ENCODE peak calls at places on chromosomes 13 and 19, in seven cellular contexts. S, O, Z, D, J, W and F are unnamed samples.

GRCh38 chr13:75129331-75129730 is 352.6 kb downstream of the TBC1D4 start:
- DNase-seq in S (no peak), O (no peak), Z (no peak), D (no peak), J (no peak), W (no peak), F (no peak)

GRCh38 chr13:100528353-100528752 is 60.2 kb downstream of the GGACT start:
- DNase-seq in S (no peak), O (no peak), Z (no peak), D (no peak), J (no peak), W (no peak), F (no peak)

GRCh38 chr19:45553464-45553863 is 31.1 kb downstream of the OPA3 start:
- DNase-seq in S (peak; percentile 44), O (no peak), Z (no peak), D (no peak), J (no peak), W (peak; percentile 78), F (no peak)

GRCh38 chr19:47158367-47158791 is 27.7 kb downstream of the SAE1 start:
- DNase-seq in S (no peak), O (no peak), Z (no peak), D (no peak), J (no peak), W (no peak), F (no peak)

GRCh38 chr19:52331757-52332156 is 4.3 kb upstream of the ZNF610 start:
- DNase-seq in S (no peak), O (no peak), Z (no peak), D (no peak), J (no peak), W (peak; percentile 57), F (no peak)

GRCh38 chr13:45623516-45624090 is 8.1 kb upstream of the ERICH6B start:
- DNase-seq in S (peak; percentile 37), O (no peak), Z (peak; percentile 16), D (peak; percentile 11), J (no peak), W (peak; percentile 48), F (peak; percentile 32)

GRCh38 chr19:22628401-22628800 is 5.7 kb upstream of the ZNF492 start:
- DNase-seq in S (no peak), O (no peak), Z (no peak), D (no peak), J (no peak), W (no peak), F (no peak)

GRCh38 chr19:8840708-8841107 is 8.5 kb downstream of the MBD3L1 start:
- DNase-seq in S (no peak), O (no peak), Z (no peak), D (no peak), J (no peak), W (no peak), F (no peak)

GRCh38 chr13:111228262-111229144 is 91.9 kb upstream of the TEX29 start:
- DNase-seq in S (no peak), O (no peak), Z (peak; percentile 34), D (no peak), J (no peak), W (peak; percentile 74), F (no peak)

GRCh38 chr13:39253774-39254173 is 215.5 kb downstream of the NHLRC3 start:
- DNase-seq in S (no peak), O (no peak), Z (peak; percentile 59), D (no peak), J (no peak), W (no peak), F (peak; percentile 90)

GRCh38 chr19:19274146-19274545 is 1.0 kb upstream of the TM6SF2 start:
- DNase-seq in S (no peak), O (no peak), Z (no peak), D (no peak), J (no peak), W (no peak), F (peak; percentile 49)

GRCh38 chr13:106151056-106151699 is 384.3 kb downstream of the EFNB2 start:
- DNase-seq in S (no peak), O (no peak), Z (peak; percentile 84), D (peak; percentile 99), J (no peak), W (peak; percentile 47), F (peak; percentile 34)

GRCh38 chr13:102325321-102325720 is 76.5 kb downstream of the FGF14 start:
- DNase-seq in S (no peak), O (no peak), Z (no peak), D (no peak), J (no peak), W (no peak), F (no peak)

GRCh38 chr13:110869805-110870706 is 44.8 kb downstream of the ANKRD10 start:
- DNase-seq in S (peak; percentile 36), O (no peak), Z (peak; percentile 100), D (peak; percentile 100), J (peak; percentile 83), W (peak; percentile 89), F (peak; percentile 95)

GRCh38 chr13:43573361-43573740 is 213.4 kb downstream of the ENOX1 start:
- DNase-seq in S (no peak), O (no peak), Z (no peak), D (peak; percentile 54), J (no peak), W (peak; percentile 75), F (no peak)

GRCh38 chr13:25753976-25754375 is 297.8 kb downstream of the SHISA2 start:
- DNase-seq in S (no peak), O (no peak), Z (no peak), D (no peak), J (no peak), W (no peak), F (no peak)

GRCh38 chr13:94599877-94600276 is 1.8 kb upstream of the GPR180 start:
- DNase-seq in S (no peak), O (no peak), Z (no peak), D (no peak), J (no peak), W (no peak), F (no peak)

GRCh38 chr13:66933994-66934393 is 296.1 kb downstream of the PCDH9 start:
- DNase-seq in S (no peak), O (no peak), Z (peak; percentile 90), D (peak; percentile 69), J (no peak), W (no peak), F (no peak)

GRCh38 chr19:39428309-39429112 is 7.2 kb downstream of the RPS16 start:
- DNase-seq in S (peak; percentile 92), O (no peak), Z (peak; percentile 96), D (peak; percentile 73), J (peak; percentile 82), W (peak; percentile 97), F (peak; percentile 79)

GRCh38 chr13:95455782-95456181 is 96.7 kb upstream of the CLDN10 start:
- DNase-seq in S (no peak), O (no peak), Z (no peak), D (no peak), J (no peak), W (no peak), F (no peak)

GRCh38 chr13:113545455-113545930 is 39.1 kb upstream of the TFDP1 start:
- DNase-seq in S (no peak), O (no peak), Z (peak; percentile 47), D (peak; percentile 17), J (no peak), W (peak; percentile 68), F (peak; percentile 94)

GRCh38 chr13:95858286-95859075 is 181.5 kb downstream of the DNAJC3 start:
- DNase-seq in S (no peak), O (no peak), Z (peak; percentile 55), D (no peak), J (no peak), W (peak; percentile 12), F (no peak)

GRCh38 chr19:56837892-56838679 is 2.4 kb downstream of the PEG3 start:
- DNase-seq in S (no peak), O (no peak), Z (no peak), D (no peak), J (peak; percentile 70), W (peak; percentile 88), F (peak; percentile 68)

GRCh38 chr13:27389891-27390290 is 34.5 kb upstream of the GTF3A start:
- DNase-seq in S (no peak), O (no peak), Z (no peak), D (no peak), J (no peak), W (no peak), F (no peak)
- H3K27ac ChIP-seq in S (no peak overlapping the region), O (no peak overlapping the region), Z (no peak overlapping the region), D (no peak overlapping the region), J (no peak overlapping the region), W (no peak overlapping the region), F (no peak overlapping the region)

DNA sequence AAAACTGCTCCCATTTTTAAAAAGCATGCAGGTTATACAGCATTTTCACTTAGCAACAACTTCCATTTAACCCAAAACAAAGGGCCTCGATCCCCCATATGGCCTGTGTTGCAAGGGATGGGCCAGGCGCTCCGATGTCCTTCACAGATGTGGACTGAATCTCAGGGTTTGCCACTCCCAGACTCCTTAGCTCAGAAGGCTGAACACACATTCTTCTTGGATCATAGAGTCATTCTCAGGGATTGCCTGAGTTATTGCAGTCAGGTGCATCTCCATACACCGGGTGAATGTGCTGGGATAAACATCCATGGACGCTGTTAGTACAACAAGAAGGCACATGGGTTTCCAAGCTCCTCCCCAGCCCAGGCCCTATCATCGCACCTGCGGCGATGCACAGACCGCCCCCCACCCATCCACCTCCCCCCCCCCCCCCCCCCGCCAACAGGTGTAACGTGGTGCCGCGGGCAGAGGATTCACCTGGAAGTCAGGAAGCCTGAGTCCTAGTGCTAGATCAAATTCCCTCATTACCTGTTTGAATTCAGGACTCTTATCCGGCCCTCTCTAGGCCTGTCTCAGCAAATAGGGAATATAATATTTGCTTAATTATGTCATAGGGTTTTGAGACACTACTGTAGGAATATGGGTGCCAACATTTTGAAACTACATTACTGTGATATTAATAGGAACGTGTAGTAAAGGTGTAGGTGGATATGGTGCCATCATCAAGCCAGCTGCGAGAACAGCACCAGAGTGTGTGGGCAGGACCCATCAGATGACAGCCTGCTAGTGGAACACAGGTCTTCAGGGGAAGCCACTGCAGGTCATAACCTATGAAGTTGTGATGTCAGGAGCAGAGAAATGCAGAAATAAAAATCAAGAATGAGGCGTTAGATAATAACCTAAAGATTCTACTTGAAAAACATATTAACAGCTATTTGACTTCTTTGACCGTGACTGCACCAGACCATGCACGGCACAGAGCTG is 110.9 kb downstream of the SACS start:
- DNase-seq in S (no peak), O (no peak), Z (peak; percentile 6), D (no peak), J (no peak), W (no peak), F (no peak)
- H3K4me3 ChIP-seq in S (no peak overlapping the region), O (no peak overlapping the region), Z (no peak overlapping the region), D (no peak overlapping the region), J (no peak overlapping the region), W (no peak overlapping the region), F (no peak overlapping the region)

DNA sequence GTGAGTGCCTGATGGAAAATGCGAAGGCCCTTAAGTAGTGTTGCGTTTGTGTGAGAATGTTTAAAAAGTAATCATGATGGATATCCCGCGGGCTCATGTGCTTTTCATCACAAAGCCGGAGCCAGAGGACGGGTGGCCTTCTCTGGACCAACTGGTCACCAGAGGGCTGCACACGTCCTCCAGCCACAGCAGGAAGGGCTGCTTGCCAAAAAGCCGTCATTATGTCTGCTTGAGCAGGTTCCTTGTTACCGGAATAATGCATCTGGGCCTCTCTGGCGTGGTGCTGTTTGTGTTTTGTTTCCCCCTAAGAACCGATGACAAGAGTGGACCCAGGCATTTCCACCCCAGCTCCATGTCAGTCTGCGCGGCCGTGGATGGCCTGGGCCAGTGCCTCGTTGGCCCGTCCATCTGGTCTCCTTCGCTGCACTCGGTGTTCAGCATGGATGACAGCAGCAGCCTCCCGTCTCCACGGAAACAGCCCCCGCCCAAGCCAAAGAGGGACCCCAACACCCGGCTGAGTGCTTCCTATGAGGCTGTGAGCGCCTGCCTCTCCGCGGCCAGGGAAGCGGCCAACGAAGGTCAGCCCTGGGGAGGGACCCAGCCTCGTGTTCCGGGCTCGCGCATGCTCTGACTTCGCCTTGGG is 497.7 kb downstream of the MYO16 start:
- DNase-seq in S (no peak), O (no peak), Z (no peak), D (no peak), J (no peak), W (no peak), F (no peak)
- H3K27ac ChIP-seq in S (no peak overlapping the region), O (no peak overlapping the region), Z (no peak overlapping the region), D (no peak overlapping the region), J (no peak overlapping the region), W (no peak overlapping the region), F (no peak overlapping the region)

GRCh38 chr19:10419200-10419645 is 1.1 kb upstream of the PDE4A start:
- DNase-seq in S (no peak), O (no peak), Z (no peak), D (no peak), J (no peak), W (no peak), F (no peak)
- H3K4me3 ChIP-seq in S (peak overlapping the region; percentile 26), O (peak overlapping the region; percentile 56), Z (peak overlapping the region; percentile 13), D (peak overlapping the region; percentile 92), J (no peak overlapping the region), W (peak overlapping the region; percentile 21), F (peak overlapping the region; percentile 64)